ENCODE peak calls at places on chromosomes 16 and 17, in eight cellular contexts. K is ACHN; M is HS-5; B is EL; V is IMR-90; L is ecto neural progenitor cell; Q is CD4-positive, alpha-beta T cell; I is coronary artery. S is an unnamed sample.

GRCh38 chr17:78697122-78697845 is 84.8 kb downstream of the CYTH1 start:
- DNase-seq in K (no peak), M (no peak), B (peak), V (peak), L (no peak), Q (no peak), I (no peak), S (no peak)

GRCh38 chr17:48478224-48479013 is 48.4 kb upstream of the SKAP1 start:
- DNase-seq in K (no peak), M (no peak), B (no peak), V (no peak), L (no peak), Q (no peak), I (no peak), S (no peak)

GRCh38 chr17:76411247-76411646 is 26.8 kb downstream of the SPHK1 start:
- DNase-seq in K (no peak), M (no peak), B (no peak), V (no peak), L (no peak), Q (no peak), I (no peak), S (no peak)

GRCh38 chr17:31369266-31369665 is 22.2 kb upstream of the RAB11FIP4 start:
- DNase-seq in K (no peak), M (no peak), B (no peak), V (peak), L (no peak), Q (no peak), I (no peak), S (no peak)

GRCh38 chr16:67389911-67390815 is 3.1 kb downstream of the TPPP3 start:
- DNase-seq in K (no peak), M (no peak), B (no peak), V (no peak), L (no peak), Q (no peak), I (peak), S (no peak)

GRCh38 chr17:29581583-29582253 is 7.7 kb downstream of the GIT1 start:
- DNase-seq in K (no peak), M (no peak), B (no peak), V (no peak), L (peak), Q (no peak), I (no peak), S (no peak)

GRCh38 chr16:3590736-3591435 is 13.7 kb upstream of the NLRC3 start:
- DNase-seq in K (no peak), M (no peak), B (no peak), V (no peak), L (no peak), Q (no peak), I (no peak), S (no peak)

GRCh38 chr17:78324391-78325075 is 35.3 kb downstream of the SOCS3 start:
- DNase-seq in K (no peak), M (no peak), B (peak), V (peak), L (no peak), Q (no peak), I (peak), S (peak)

GRCh38 chr16:47873434-47873833 is 282.4 kb downstream of the ABCC12 start:
- DNase-seq in K (peak), M (no peak), B (no peak), V (no peak), L (no peak), Q (no peak), I (no peak), S (peak)

GRCh38 chr17:3531266-3532101 is 26.1 kb downstream of the TRPV3 start:
- DNase-seq in K (no peak), M (no peak), B (no peak), V (no peak), L (peak), Q (no peak), I (no peak), S (no peak)

GRCh38 chr17:50765454-50766221 is 1.7 kb downstream of the ANKRD40CL start:
- DNase-seq in K (no peak), M (no peak), B (no peak), V (no peak), L (peak), Q (no peak), I (no peak), S (peak)

GRCh38 chr16:1316033-1316405 is 6.6 kb downstream of the UBE2I start:
- DNase-seq in K (no peak), M (no peak), B (no peak), V (no peak), L (no peak), Q (no peak), I (no peak), S (no peak)

GRCh38 chr16:78161023-78161729 is 61.7 kb downstream of the WWOX start:
- DNase-seq in K (no peak), M (no peak), B (no peak), V (no peak), L (no peak), Q (no peak), I (no peak), S (no peak)

GRCh38 chr17:46181940-46182339 is 11.3 kb downstream of the KANSL1 start:
- DNase-seq in K (no peak), M (no peak), B (no peak), V (no peak), L (no peak), Q (no peak), I (no peak), S (no peak)

GRCh38 chr17:44128383-44128782 is 4.9 kb upstream of the HDAC5 start:
- DNase-seq in K (no peak), M (no peak), B (no peak), V (no peak), L (no peak), Q (no peak), I (no peak), S (no peak)

GRCh38 chr17:52024296-52024870 is 134.1 kb downstream of the CA10 start:
- DNase-seq in K (no peak), M (no peak), B (peak), V (no peak), L (no peak), Q (no peak), I (no peak), S (no peak)

GRCh38 chr16:3431779-3432219 is 11.5 kb downstream of the ZNF597 start:
- DNase-seq in K (no peak), M (no peak), B (peak), V (peak), L (no peak), Q (peak), I (no peak), S (no peak)

GRCh38 chr17:48952904-48953303 is 8.3 kb upstream of the SNF8 start:
- DNase-seq in K (no peak), M (no peak), B (no peak), V (no peak), L (no peak), Q (no peak), I (no peak), S (peak)

GRCh38 chr17:59815965-59816364 is 76.8 kb downstream of the TUBD1 start:
- DNase-seq in K (no peak), M (no peak), B (no peak), V (no peak), L (no peak), Q (no peak), I (no peak), S (no peak)

GRCh38 chr16:29816694-29817441 is 916 bp downstream of the PAGR1 start:
- DNase-seq in K (peak), M (no peak), B (peak), V (peak), L (no peak), Q (peak), I (peak), S (peak)

GRCh38 chr17:2869604-2870003 is 73.4 kb downstream of the RAP1GAP2 start:
- DNase-seq in K (no peak), M (no peak), B (no peak), V (no peak), L (no peak), Q (no peak), I (no peak), S (no peak)